ENCODE peak calls at places on chromosomes 16 and 17, in ten cellular contexts. One of them, this sample, is unnamed.

GRCh38 chr17:42920922-42921321 is 20.3 kb downstream of the G6PC1 start:
- DNase-seq in endodermal cell: no peak
- DNase-seq in sciatic nerve: no peak
- DNase-seq in small intestine: peak; percentile 37
- DNase-seq in HEK293T: no peak
- DNase-seq in SHP77: no peak
- DNase-seq in activated naive CD4-positive, alpha-beta T cell: no peak
- DNase-seq in ACHN: no peak
- DNase-seq in NCI-H1105: no peak
- DNase-seq in stimulated activated CD8-positive, alpha-beta memory T cell treated with anti-CD3 and anti-CD28 coated beads, Interleukin-2, amount 100 ng/mL, for 48 hours: no peak
- DNase-seq in this sample: no peak

GRCh38 chr16:19173649-19174383 is 5.8 kb downstream of the SYT17 start:
- DNase-seq in endodermal cell: no peak
- DNase-seq in sciatic nerve: no peak
- DNase-seq in small intestine: no peak
- DNase-seq in HEK293T: no peak
- DNase-seq in SHP77: no peak
- DNase-seq in activated naive CD4-positive, alpha-beta T cell: no peak
- DNase-seq in ACHN: no peak
- DNase-seq in NCI-H1105: no peak
- DNase-seq in stimulated activated CD8-positive, alpha-beta memory T cell treated with anti-CD3 and anti-CD28 coated beads, Interleukin-2, amount 100 ng/mL, for 48 hours: no peak
- DNase-seq in this sample: no peak

GRCh38 chr17:41962768-41963434 is 3.7 kb upstream of the CNP start:
- DNase-seq in endodermal cell: peak; percentile 97
- DNase-seq in sciatic nerve: peak; percentile 87
- DNase-seq in small intestine: peak; percentile 68
- DNase-seq in HEK293T: peak; percentile 78
- DNase-seq in SHP77: peak; percentile 52
- DNase-seq in activated naive CD4-positive, alpha-beta T cell: peak; percentile 22
- DNase-seq in ACHN: peak; percentile 64
- DNase-seq in NCI-H1105: peak; percentile 43
- DNase-seq in stimulated activated CD8-positive, alpha-beta memory T cell treated with anti-CD3 and anti-CD28 coated beads, Interleukin-2, amount 100 ng/mL, for 48 hours: peak; percentile 55
- DNase-seq in this sample: peak; percentile 81

GRCh38 chr16:2713985-2714774 is 5.8 kb downstream of the PRSS27 start:
- DNase-seq in endodermal cell: no peak
- DNase-seq in sciatic nerve: no peak
- DNase-seq in small intestine: no peak
- DNase-seq in HEK293T: no peak
- DNase-seq in SHP77: no peak
- DNase-seq in activated naive CD4-positive, alpha-beta T cell: no peak
- DNase-seq in ACHN: no peak
- DNase-seq in NCI-H1105: no peak
- DNase-seq in stimulated activated CD8-positive, alpha-beta memory T cell treated with anti-CD3 and anti-CD28 coated beads, Interleukin-2, amount 100 ng/mL, for 48 hours: no peak
- DNase-seq in this sample: no peak

GRCh38 chr16:86516618-86517003 is 6.3 kb downstream of the FOXF1 start:
- DNase-seq in endodermal cell: peak; percentile 62
- DNase-seq in sciatic nerve: no peak
- DNase-seq in small intestine: no peak
- DNase-seq in HEK293T: no peak
- DNase-seq in SHP77: no peak
- DNase-seq in activated naive CD4-positive, alpha-beta T cell: no peak
- DNase-seq in ACHN: no peak
- DNase-seq in NCI-H1105: no peak
- DNase-seq in stimulated activated CD8-positive, alpha-beta memory T cell treated with anti-CD3 and anti-CD28 coated beads, Interleukin-2, amount 100 ng/mL, for 48 hours: no peak
- DNase-seq in this sample: no peak

GRCh38 chr16:87833548-87833947 is 35.8 kb downstream of the SLC7A5 start:
- DNase-seq in endodermal cell: no peak
- DNase-seq in sciatic nerve: no peak
- DNase-seq in small intestine: no peak
- DNase-seq in HEK293T: no peak
- DNase-seq in SHP77: no peak
- DNase-seq in activated naive CD4-positive, alpha-beta T cell: no peak
- DNase-seq in ACHN: no peak
- DNase-seq in NCI-H1105: no peak
- DNase-seq in stimulated activated CD8-positive, alpha-beta memory T cell treated with anti-CD3 and anti-CD28 coated beads, Interleukin-2, amount 100 ng/mL, for 48 hours: no peak
- DNase-seq in this sample: no peak

GRCh38 chr17:13593757-13594156 is 8.0 kb downstream of the HS3ST3A1 start:
- DNase-seq in endodermal cell: no peak
- DNase-seq in sciatic nerve: no peak
- DNase-seq in small intestine: no peak
- DNase-seq in HEK293T: no peak
- DNase-seq in SHP77: no peak
- DNase-seq in activated naive CD4-positive, alpha-beta T cell: no peak
- DNase-seq in ACHN: no peak
- DNase-seq in NCI-H1105: no peak
- DNase-seq in stimulated activated CD8-positive, alpha-beta memory T cell treated with anti-CD3 and anti-CD28 coated beads, Interleukin-2, amount 100 ng/mL, for 48 hours: no peak
- DNase-seq in this sample: no peak

GRCh38 chr17:14354807-14355206 is 53.9 kb downstream of the HS3ST3B1 start:
- DNase-seq in endodermal cell: no peak
- DNase-seq in sciatic nerve: no peak
- DNase-seq in small intestine: no peak
- DNase-seq in HEK293T: no peak
- DNase-seq in SHP77: no peak
- DNase-seq in activated naive CD4-positive, alpha-beta T cell: no peak
- DNase-seq in ACHN: no peak
- DNase-seq in NCI-H1105: no peak
- DNase-seq in stimulated activated CD8-positive, alpha-beta memory T cell treated with anti-CD3 and anti-CD28 coated beads, Interleukin-2, amount 100 ng/mL, for 48 hours: no peak
- DNase-seq in this sample: no peak

GRCh38 chr16:19003935-19004334 is 20.2 kb downstream of the TMC7 start:
- DNase-seq in endodermal cell: no peak
- DNase-seq in sciatic nerve: no peak
- DNase-seq in small intestine: no peak
- DNase-seq in HEK293T: no peak
- DNase-seq in SHP77: no peak
- DNase-seq in activated naive CD4-positive, alpha-beta T cell: no peak
- DNase-seq in ACHN: no peak
- DNase-seq in NCI-H1105: no peak
- DNase-seq in stimulated activated CD8-positive, alpha-beta memory T cell treated with anti-CD3 and anti-CD28 coated beads, Interleukin-2, amount 100 ng/mL, for 48 hours: no peak
- DNase-seq in this sample: no peak

GRCh38 chr16:17413508-17413907 is 57.3 kb downstream of the XYLT1 start:
- DNase-seq in endodermal cell: no peak
- DNase-seq in sciatic nerve: no peak
- DNase-seq in small intestine: no peak
- DNase-seq in HEK293T: no peak
- DNase-seq in SHP77: no peak
- DNase-seq in activated naive CD4-positive, alpha-beta T cell: no peak
- DNase-seq in ACHN: no peak
- DNase-seq in NCI-H1105: no peak
- DNase-seq in stimulated activated CD8-positive, alpha-beta memory T cell treated with anti-CD3 and anti-CD28 coated beads, Interleukin-2, amount 100 ng/mL, for 48 hours: no peak
- DNase-seq in this sample: no peak

GRCh38 chr17:57921342-57921741 is 33.9 kb downstream of the CUEDC1 start:
- DNase-seq in endodermal cell: no peak
- DNase-seq in sciatic nerve: no peak
- DNase-seq in small intestine: no peak
- DNase-seq in HEK293T: no peak
- DNase-seq in SHP77: no peak
- DNase-seq in activated naive CD4-positive, alpha-beta T cell: no peak
- DNase-seq in ACHN: no peak
- DNase-seq in NCI-H1105: no peak
- DNase-seq in stimulated activated CD8-positive, alpha-beta memory T cell treated with anti-CD3 and anti-CD28 coated beads, Interleukin-2, amount 100 ng/mL, for 48 hours: no peak
- DNase-seq in this sample: no peak

GRCh38 chr17:6666077-6666521 is 14.5 kb downstream of the C17orf100 start:
- DNase-seq in endodermal cell: peak; percentile 95
- DNase-seq in sciatic nerve: peak; percentile 81
- DNase-seq in small intestine: peak; percentile 74
- DNase-seq in HEK293T: peak; percentile 83
- DNase-seq in SHP77: peak; percentile 67
- DNase-seq in activated naive CD4-positive, alpha-beta T cell: no peak
- DNase-seq in ACHN: peak; percentile 79
- DNase-seq in NCI-H1105: peak; percentile 58
- DNase-seq in stimulated activated CD8-positive, alpha-beta memory T cell treated with anti-CD3 and anti-CD28 coated beads, Interleukin-2, amount 100 ng/mL, for 48 hours: no peak
- DNase-seq in this sample: peak; percentile 66

GRCh38 chr17:79781012-79781665 is 3.2 kb downstream of the CBX2 start:
- DNase-seq in endodermal cell: no peak
- DNase-seq in sciatic nerve: no peak
- DNase-seq in small intestine: no peak
- DNase-seq in HEK293T: no peak
- DNase-seq in SHP77: no peak
- DNase-seq in activated naive CD4-positive, alpha-beta T cell: no peak
- DNase-seq in ACHN: no peak
- DNase-seq in NCI-H1105: no peak
- DNase-seq in stimulated activated CD8-positive, alpha-beta memory T cell treated with anti-CD3 and anti-CD28 coated beads, Interleukin-2, amount 100 ng/mL, for 48 hours: no peak
- DNase-seq in this sample: no peak

GRCh38 chr17:83122834-83123233 is 43.4 kb downstream of the METRNL start:
- DNase-seq in endodermal cell: peak; percentile 46
- DNase-seq in sciatic nerve: peak; percentile 47
- DNase-seq in small intestine: no peak
- DNase-seq in HEK293T: no peak
- DNase-seq in SHP77: no peak
- DNase-seq in activated naive CD4-positive, alpha-beta T cell: no peak
- DNase-seq in ACHN: no peak
- DNase-seq in NCI-H1105: no peak
- DNase-seq in stimulated activated CD8-positive, alpha-beta memory T cell treated with anti-CD3 and anti-CD28 coated beads, Interleukin-2, amount 100 ng/mL, for 48 hours: no peak
- DNase-seq in this sample: peak; percentile 2

GRCh38 chr17:14341866-14342265 is 41.0 kb downstream of the HS3ST3B1 start:
- DNase-seq in endodermal cell: peak; percentile 79
- DNase-seq in sciatic nerve: no peak
- DNase-seq in small intestine: no peak
- DNase-seq in HEK293T: peak; percentile 19
- DNase-seq in SHP77: no peak
- DNase-seq in activated naive CD4-positive, alpha-beta T cell: no peak
- DNase-seq in ACHN: no peak
- DNase-seq in NCI-H1105: no peak
- DNase-seq in stimulated activated CD8-positive, alpha-beta memory T cell treated with anti-CD3 and anti-CD28 coated beads, Interleukin-2, amount 100 ng/mL, for 48 hours: no peak
- DNase-seq in this sample: no peak

GRCh38 chr17:7523033-7523432 is 25.8 kb upstream of the TNFSF12 start:
- DNase-seq in endodermal cell: peak; percentile 87
- DNase-seq in sciatic nerve: no peak
- DNase-seq in small intestine: peak; percentile 27
- DNase-seq in HEK293T: peak; percentile 49
- DNase-seq in SHP77: no peak
- DNase-seq in activated naive CD4-positive, alpha-beta T cell: no peak
- DNase-seq in ACHN: no peak
- DNase-seq in NCI-H1105: no peak
- DNase-seq in stimulated activated CD8-positive, alpha-beta memory T cell treated with anti-CD3 and anti-CD28 coated beads, Interleukin-2, amount 100 ng/mL, for 48 hours: peak; percentile 14
- DNase-seq in this sample: peak; percentile 31

GRCh38 chr17:40024901-40025300 is 9.7 kb downstream of the CSF3 start:
- DNase-seq in endodermal cell: no peak
- DNase-seq in sciatic nerve: no peak
- DNase-seq in small intestine: no peak
- DNase-seq in HEK293T: no peak
- DNase-seq in SHP77: no peak
- DNase-seq in activated naive CD4-positive, alpha-beta T cell: no peak
- DNase-seq in ACHN: no peak
- DNase-seq in NCI-H1105: no peak
- DNase-seq in stimulated activated CD8-positive, alpha-beta memory T cell treated with anti-CD3 and anti-CD28 coated beads, Interleukin-2, amount 100 ng/mL, for 48 hours: no peak
- DNase-seq in this sample: no peak

GRCh38 chr17:79623786-79624657 is 13.2 kb upstream of the RBFOX3 start:
- DNase-seq in endodermal cell: peak; percentile 45
- DNase-seq in sciatic nerve: peak; percentile 35
- DNase-seq in small intestine: no peak
- DNase-seq in HEK293T: no peak
- DNase-seq in SHP77: no peak
- DNase-seq in activated naive CD4-positive, alpha-beta T cell: no peak
- DNase-seq in ACHN: no peak
- DNase-seq in NCI-H1105: no peak
- DNase-seq in stimulated activated CD8-positive, alpha-beta memory T cell treated with anti-CD3 and anti-CD28 coated beads, Interleukin-2, amount 100 ng/mL, for 48 hours: no peak
- DNase-seq in this sample: peak; percentile 5

GRCh38 chr16:5228369-5228768 is 130.8 kb upstream of the EEF2KMT start:
- DNase-seq in endodermal cell: peak; percentile 80
- DNase-seq in sciatic nerve: no peak
- DNase-seq in small intestine: no peak
- DNase-seq in HEK293T: no peak
- DNase-seq in SHP77: no peak
- DNase-seq in activated naive CD4-positive, alpha-beta T cell: no peak
- DNase-seq in ACHN: no peak
- DNase-seq in NCI-H1105: no peak
- DNase-seq in stimulated activated CD8-positive, alpha-beta memory T cell treated with anti-CD3 and anti-CD28 coated beads, Interleukin-2, amount 100 ng/mL, for 48 hours: no peak
- DNase-seq in this sample: no peak

GRCh38 chr17:44210342-44211192 is 8.9 kb downstream of the UBTF start:
- DNase-seq in endodermal cell: peak; percentile 99
- DNase-seq in sciatic nerve: peak; percentile 92
- DNase-seq in small intestine: peak; percentile 82
- DNase-seq in HEK293T: peak; percentile 90
- DNase-seq in SHP77: peak; percentile 60
- DNase-seq in activated naive CD4-positive, alpha-beta T cell: peak; percentile 76
- DNase-seq in ACHN: peak; percentile 88
- DNase-seq in NCI-H1105: peak; percentile 59
- DNase-seq in stimulated activated CD8-positive, alpha-beta memory T cell treated with anti-CD3 and anti-CD28 coated beads, Interleukin-2, amount 100 ng/mL, for 48 hours: peak; percentile 90
- DNase-seq in this sample: peak; percentile 92

GRCh38 chr16:50596762-50597450 is 48.7 kb downstream of the NKD1 start:
- DNase-seq in endodermal cell: no peak
- DNase-seq in sciatic nerve: no peak
- DNase-seq in small intestine: no peak
- DNase-seq in HEK293T: no peak
- DNase-seq in SHP77: no peak
- DNase-seq in activated naive CD4-positive, alpha-beta T cell: no peak
- DNase-seq in ACHN: no peak
- DNase-seq in NCI-H1105: no peak
- DNase-seq in stimulated activated CD8-positive, alpha-beta memory T cell treated with anti-CD3 and anti-CD28 coated beads, Interleukin-2, amount 100 ng/mL, for 48 hours: no peak
- DNase-seq in this sample: no peak

GRCh38 chr16:4415538-4416199 is 727 bp downstream of the CORO7 start:
- DNase-seq in endodermal cell: peak; percentile 76
- DNase-seq in sciatic nerve: no peak
- DNase-seq in small intestine: peak; percentile 66
- DNase-seq in HEK293T: peak; percentile 37
- DNase-seq in SHP77: no peak
- DNase-seq in activated naive CD4-positive, alpha-beta T cell: no peak
- DNase-seq in ACHN: peak; percentile 44
- DNase-seq in NCI-H1105: no peak
- DNase-seq in stimulated activated CD8-positive, alpha-beta memory T cell treated with anti-CD3 and anti-CD28 coated beads, Interleukin-2, amount 100 ng/mL, for 48 hours: peak; percentile 30
- DNase-seq in this sample: peak; percentile 72

This sample was measured in transverse colon.